ENCODE peak calls at places on chromosomes 4 and X, in nine cellular contexts. Q is activated CD4-positive, alpha-beta T cell treated with anti-CD3 and anti-CD28 coated beads for 24 hours; W is NCI-H1092 treated with DMSO at 0.1 percent for 48 hours; V is Caki2; Z is activated naive CD4-positive, alpha-beta T cell; H is fibroblast of the conjunctiva; F is central memory CD8-positive, alpha-beta T cell; P is GM12891; N is HEK293T. T is an unnamed sample.

GRCh38 chrX:150476183-150476699 is 92.2 kb upstream of the MTM1 start:
- DNase-seq in N (no peak), Z (no peak), V (no peak), F (no peak), H (peak), P (no peak), Q (no peak), W (no peak), T (no peak)

GRCh38 chr4:25160714-25161598 is 707 bp upstream of the SEPSECS start:
- DNase-seq in Z (no peak), N (peak), F (no peak), V (peak), H (no peak), P (no peak), Q (no peak), W (no peak), T (no peak)

GRCh38 chr4:133188433-133189175 is 39.5 kb downstream of the PCDH10 start:
- DNase-seq in F (no peak), Q (no peak), P (no peak), N (no peak), Z (no peak), H (no peak), W (no peak), V (no peak), T (no peak)

GRCh38 chrX:56248492-56248891 is 16.3 kb downstream of the KLF8 start:
- DNase-seq in Q (peak), N (peak), W (peak), P (no peak), V (peak), Z (no peak), H (peak), F (no peak), T (no peak)

GRCh38 chr4:13866881-13867280 is 239.4 kb upstream of the BOD1L1 start:
- DNase-seq in V (no peak), Z (no peak), W (no peak), F (no peak), P (no peak), N (no peak), H (no peak), Q (no peak), T (no peak)

GRCh38 chr4:186105721-186106335 is 1.3 kb downstream of the FAM149A start:
- DNase-seq in N (peak), Z (no peak), W (no peak), H (no peak), P (no peak), Q (no peak), F (no peak), V (no peak), T (no peak)

GRCh38 chr4:6465985-6466384 is 6.4 kb downstream of the PPP2R2C start:
- DNase-seq in F (no peak), V (no peak), P (no peak), Z (no peak), H (no peak), Q (no peak), N (no peak), W (no peak), T (peak)

GRCh38 chrX:43504394-43504793 is 151.7 kb upstream of the MAOA start:
- DNase-seq in H (no peak), P (no peak), F (no peak), Q (no peak), Z (no peak), W (no peak), N (no peak), V (no peak), T (no peak)

GRCh38 chr4:26772096-26772495 is 88.5 kb upstream of the STIM2 start:
- DNase-seq in V (no peak), N (no peak), Z (no peak), P (no peak), F (no peak), W (peak), H (no peak), Q (no peak), T (no peak)

GRCh38 chr4:15955670-15956069 is 7.3 kb downstream of the FGFBP2 start:
- DNase-seq in Z (no peak), W (no peak), H (no peak), N (no peak), P (no peak), V (peak), F (no peak), Q (no peak), T (no peak)

T was measured in ureter.